ENCODE peak calls at places on chromosomes 5 and 9, in eight cellular contexts. H is cardiac muscle cell, J is lower lobe of right lung, I is SK-N-SH, V is bronchial epithelial cell, T is IMR-90, P is psoas muscle, F is PC-9. G is an unnamed sample.

GRCh38 chr5:140150201-140150600 is 24.5 kb downstream of the IGIP start:
- DNase-seq in H (no peak), J (no peak), I (no peak), V (no peak), T (no peak), P (no peak), F (no peak), G (no peak)

GRCh38 chr5:170818222-170818621 is 34.7 kb downstream of the GABRP start:
- DNase-seq in H (no peak), J (no peak), I (no peak), V (no peak), T (peak), P (no peak), F (peak), G (peak)

GRCh38 chr9:76912631-76913275 is 6.8 kb upstream of the PRUNE2 start:
- DNase-seq in H (no peak), J (no peak), I (no peak), V (peak), T (peak), P (no peak), F (peak), G (peak)

GRCh38 chr5:124963236-124963929 is 216.9 kb upstream of the ZNF608 start:
- DNase-seq in H (peak), J (no peak), I (no peak), V (peak), T (peak), P (no peak), F (peak), G (peak)

GRCh38 chr9:97711223-97711626 is 14.1 kb upstream of the XPA start:
- DNase-seq in H (peak), J (no peak), I (no peak), V (no peak), T (no peak), P (no peak), F (no peak), G (no peak)

GRCh38 chr5:87229780-87230179 is 37.9 kb upstream of the RASA1 start:
- DNase-seq in H (no peak), J (no peak), I (no peak), V (peak), T (peak), P (no peak), F (peak), G (peak)

GRCh38 chr5:76371955-76372319 is 31.1 kb upstream of the IQGAP2 start:
- DNase-seq in H (no peak), J (no peak), I (no peak), V (peak), T (peak), P (no peak), F (peak), G (peak)

GRCh38 chr5:43592363-43592762 is 10.6 kb upstream of the NNT start:
- DNase-seq in H (no peak), J (no peak), I (no peak), V (no peak), T (no peak), P (no peak), F (no peak), G (no peak)

GRCh38 chr9:130681769-130682489 is 11.7 kb upstream of the EXOSC2 start:
- DNase-seq in H (peak), J (no peak), I (no peak), V (no peak), T (no peak), P (no peak), F (no peak), G (no peak)

GRCh38 chr5:57768771-57769170 is 286.2 kb upstream of the ACTBL2 start:
- DNase-seq in H (no peak), J (no peak), I (no peak), V (no peak), T (no peak), P (no peak), F (no peak), G (no peak)

GRCh38 chr5:35987776-35988175 is 3.4 kb downstream of the UGT3A1 start:
- DNase-seq in H (no peak), J (no peak), I (no peak), V (no peak), T (no peak), P (no peak), F (no peak), G (no peak)

GRCh38 chr9:101087426-101087825 is 58.9 kb downstream of the PLPPR1 start:
- DNase-seq in H (no peak), J (no peak), I (no peak), V (no peak), T (no peak), P (no peak), F (no peak), G (no peak)

GRCh38 chr5:96244696-96245095 is 188.4 kb downstream of the PCSK1 start:
- DNase-seq in H (no peak), J (no peak), I (no peak), V (peak), T (no peak), P (no peak), F (peak), G (no peak)

GRCh38 chr5:136030252-136030651 is 1.5 kb downstream of the TGFBI start:
- DNase-seq in H (no peak), J (no peak), I (peak), V (no peak), T (no peak), P (no peak), F (no peak), G (no peak)
- H3K4me3 ChIP-seq in H (no peak), J (peak), I (peak), V (no peak), T (peak), P (peak), F (peak), G (peak)

GRCh38 chr9:127224883-127225739 is 39.5 kb upstream of the GARNL3 start:
- DNase-seq in H (peak), J (peak), I (peak), V (peak), T (peak), P (peak), F (peak), G (peak)
- TF ChIP-seq CTCF in H (no peak), J (no peak), I (no peak), V (peak), T (no peak), P (no peak), F (no peak), G (no peak)

GRCh38 chr5:132227235-132227484 is 493 bp downstream of the P4HA2 start:
- DNase-seq in H (no peak), J (no peak), I (no peak), V (no peak), T (no peak), P (no peak), F (no peak), G (no peak)

GRCh38 chr5:132223861-132224260 is 3.8 kb downstream of the P4HA2 start:
- DNase-seq in H (no peak), J (no peak), I (no peak), V (no peak), T (no peak), P (no peak), F (no peak), G (no peak)

GRCh38 chr5:132226516-132227234 is 978 bp downstream of the P4HA2 start:
- DNase-seq in H (no peak), J (no peak), I (no peak), V (no peak), T (peak), P (peak), F (no peak), G (no peak)

GRCh38 chr5:132224721-132225120 is 2.9 kb downstream of the P4HA2 start:
- DNase-seq in H (no peak), J (no peak), I (no peak), V (no peak), T (peak), P (no peak), F (no peak), G (peak)

DNA sequence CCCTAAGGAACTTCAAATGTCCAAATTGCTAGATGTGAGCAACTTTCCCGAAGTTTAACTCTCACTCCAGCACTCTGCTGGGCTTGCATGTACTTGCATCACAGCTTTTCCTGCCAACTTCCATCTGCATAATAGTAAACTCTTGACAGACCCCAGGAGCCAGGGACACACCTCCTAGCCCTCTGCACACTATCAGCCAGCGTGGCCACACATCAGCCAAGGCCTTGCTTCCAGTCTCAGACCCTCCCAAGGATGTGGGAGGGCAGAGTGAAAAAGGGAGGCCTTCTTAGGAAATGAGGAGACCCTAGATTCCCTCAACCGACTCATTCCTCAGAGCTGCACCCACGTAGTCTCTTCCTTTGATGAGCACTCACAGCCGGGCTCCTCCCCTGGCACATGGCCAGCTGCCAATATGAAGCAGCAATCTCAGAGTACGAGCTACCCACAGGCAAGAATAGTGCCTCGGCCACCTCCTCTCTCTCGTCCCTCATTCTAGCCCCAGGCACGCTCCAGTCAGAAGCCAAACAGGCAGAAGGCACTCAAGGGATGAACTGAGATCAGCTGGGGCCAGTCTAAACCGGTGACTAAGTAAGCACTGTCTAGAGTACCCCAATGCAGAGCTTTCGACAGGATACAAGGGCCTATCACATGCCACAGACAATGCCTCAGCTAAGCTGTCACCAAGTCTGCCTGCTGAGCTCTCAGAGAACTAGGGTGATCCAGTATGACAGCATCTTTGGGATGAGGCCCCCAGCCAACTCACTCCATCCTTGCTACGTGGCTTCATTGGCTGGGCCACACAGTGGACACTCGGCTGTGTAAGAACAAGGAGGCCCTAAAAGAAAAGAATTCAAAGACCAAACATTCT is 2.3 kb downstream of the P4HA2 start:
- DNase-seq in H (peak), J (no peak), I (peak), V (peak), T (peak), P (peak), F (no peak), G (peak)
- H3K4me3 ChIP-seq in H (no peak), J (peak), I (peak), V (no peak), T (no peak), P (peak), F (no peak), G (peak)

GRCh38 chr5:74622944-74623343 is 17.6 kb downstream of the ENC1 start:
- DNase-seq in H (no peak), J (no peak), I (no peak), V (no peak), T (no peak), P (no peak), F (no peak), G (no peak)
- TF ChIP-seq CTCF in H (no peak), J (no peak), I (no peak), V (no peak), T (no peak), P (no peak), F (no peak), G (no peak)

GRCh38 chr5:168899673-168900072 is 320.5 kb upstream of the PANK3 start:
- DNase-seq in H (no peak), J (no peak), I (no peak), V (no peak), T (no peak), P (no peak), F (no peak), G (no peak)
- H3K4me3 ChIP-seq in H (no peak), J (no peak), I (no peak), V (no peak), T (no peak), P (no peak), F (no peak), G (no peak)

GRCh38 chr5:107815109-107815508 is 144.4 kb upstream of the EFNA5 start:
- DNase-seq in H (no peak), J (no peak), I (no peak), V (no peak), T (no peak), P (no peak), F (no peak), G (no peak)

GRCh38 chr5:107817951-107818350 is 147.2 kb upstream of the EFNA5 start:
- DNase-seq in H (no peak), J (no peak), I (no peak), V (no peak), T (no peak), P (no peak), F (no peak), G (no peak)

GRCh38 chr5:107817436-107817835 is 146.7 kb upstream of the EFNA5 start:
- DNase-seq in H (no peak), J (no peak), I (no peak), V (no peak), T (no peak), P (no peak), F (no peak), G (no peak)

GRCh38 chr5:107821288-107821687 is 150.6 kb upstream of the EFNA5 start:
- DNase-seq in H (no peak), J (no peak), I (no peak), V (no peak), T (no peak), P (no peak), F (no peak), G (no peak)

DNA sequence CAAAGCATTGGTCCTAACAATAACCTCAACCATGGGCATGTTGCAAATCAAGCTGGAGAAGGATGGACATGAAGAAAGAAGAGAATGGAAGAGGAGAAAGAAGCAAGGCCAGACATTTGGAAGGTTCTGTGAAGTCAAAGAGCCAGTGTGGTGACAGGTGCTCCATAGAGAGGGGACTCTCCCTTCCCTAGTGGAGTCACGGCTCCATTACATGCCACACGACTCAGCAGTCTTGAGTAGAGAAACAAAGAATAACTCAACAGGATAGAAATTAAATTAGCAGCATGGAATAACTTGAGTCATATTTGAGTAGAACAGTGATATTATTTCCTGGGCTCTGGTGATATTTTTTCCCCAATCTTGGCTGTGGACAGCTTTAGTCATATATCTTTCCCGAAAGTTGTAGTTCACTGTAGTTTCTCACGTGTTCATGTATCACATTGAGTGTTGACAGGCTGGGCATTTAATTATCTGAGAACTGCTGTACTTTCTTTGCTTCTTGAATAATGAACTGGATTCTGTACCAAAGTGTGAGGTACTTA is 149.7 kb upstream of the EFNA5 start:
- DNase-seq in H (no peak), J (no peak), I (no peak), V (no peak), T (peak), P (no peak), F (no peak), G (no peak)
- TF ChIP-seq CTCF in H (no peak), J (no peak), I (no peak), V (no peak), T (no peak), P (no peak), F (no peak), G (no peak)

DNA sequence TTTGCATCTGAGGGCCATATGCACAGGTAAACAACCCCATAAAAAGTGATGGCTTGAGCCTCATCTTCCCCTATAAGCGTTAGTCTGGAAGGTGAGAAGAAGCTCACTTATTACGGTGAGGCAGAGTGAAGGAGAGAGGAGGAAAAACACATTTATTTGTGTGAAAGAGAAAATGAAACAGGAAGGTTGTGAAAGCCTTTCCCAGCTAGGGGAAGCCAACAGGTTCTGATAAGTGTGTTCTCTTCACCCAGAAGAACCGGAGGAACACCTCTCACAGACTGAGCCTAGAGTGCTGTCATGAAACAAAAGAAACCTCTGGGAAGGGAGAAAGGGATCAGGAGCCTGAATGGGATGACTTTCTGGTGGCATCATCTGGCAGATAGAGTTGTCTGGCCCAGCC is 192.5 kb downstream of the PTTG1 start:
- DNase-seq in H (no peak), J (no peak), I (no peak), V (no peak), T (no peak), P (no peak), F (no peak), G (no peak)
- H3K4me3 ChIP-seq in H (no peak), J (no peak), I (no peak), V (no peak), T (no peak), P (no peak), F (no peak), G (no peak)

DNA sequence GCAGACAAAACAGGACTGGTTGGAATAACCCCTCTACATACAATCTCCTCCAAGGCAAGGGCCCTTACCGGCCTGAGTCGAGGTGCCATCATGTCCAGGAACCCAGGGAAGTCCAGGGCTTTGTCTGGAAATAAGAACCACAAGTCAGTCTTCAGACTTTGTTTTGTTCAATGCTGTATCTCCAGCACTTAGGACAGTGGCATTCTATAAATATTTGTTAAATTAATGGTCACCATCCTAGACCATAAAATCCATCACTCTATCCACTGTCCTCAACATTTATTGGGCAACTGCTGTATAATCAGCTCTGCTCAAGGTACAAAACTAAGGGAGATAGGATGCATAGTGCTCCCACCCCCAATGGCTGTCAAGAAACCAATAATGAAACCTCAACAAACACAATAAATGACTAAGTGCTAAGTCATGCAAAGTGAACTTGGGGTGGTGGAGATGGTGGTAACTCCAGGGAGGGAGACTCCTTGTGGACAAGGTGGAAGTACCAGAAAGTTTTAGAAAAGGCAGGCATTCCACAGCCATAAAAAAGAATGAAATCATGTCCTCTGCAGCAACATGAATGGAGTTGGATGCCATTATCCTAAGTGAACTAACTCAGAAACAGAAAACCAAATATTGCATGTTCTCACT is 5.0 kb downstream of the RELL2 start:
- DNase-seq in H (no peak), J (no peak), I (no peak), V (peak), T (peak), P (no peak), F (peak), G (peak)
- TF ChIP-seq CTCF in H (peak), J (no peak), I (peak), V (peak), T (peak), P (no peak), F (peak), G (peak)

G was measured in choroid plexus epithelial cell.